ENCODE peak calls at places on chromosomes 4 and X, in four cellular contexts. A, R, D and Z are unnamed samples.

GRCh38 chr4:57320217-57320616 is 210.0 kb upstream of the IGFBP7 start:
- DNase-seq in A (no peak), R (no peak), D (no peak), Z (no peak)

GRCh38 chr4:97215426-97215825 is 927.9 kb downstream of the STPG2 start:
- DNase-seq in A (no peak), R (no peak), D (no peak), Z (no peak)

GRCh38 chrX:11064851-11065600 is 46.1 kb upstream of the HCCS start:
- DNase-seq in A (peak; percentile 66), R (no peak), D (peak; percentile 34), Z (peak; percentile 12)

GRCh38 chr4:184165291-184165690 is 52.4 kb downstream of the ENPP6 start:
- DNase-seq in A (peak; percentile 6), R (no peak), D (peak; percentile 23), Z (no peak)

GRCh38 chrX:8868070-8868795 is 67.0 kb upstream of the FAM9A start:
- DNase-seq in A (peak; percentile 63), R (no peak), D (no peak), Z (peak; percentile 91)

GRCh38 chr4:110085131-110085530 is 113.3 kb downstream of the ELOVL6 start:
- DNase-seq in A (peak; percentile 12), R (no peak), D (no peak), Z (no peak)

GRCh38 chr4:36677122-36677521 is 395.7 kb downstream of the DTHD1 start:
- DNase-seq in A (no peak), R (no peak), D (no peak), Z (no peak)

GRCh38 chrX:155747520-155747919 is 133.6 kb upstream of the VAMP7 start:
- DNase-seq in A (peak; percentile 2), R (no peak), D (no peak), Z (no peak)

GRCh38 chrX:133924548-133924947 is 60.8 kb downstream of the GPC3 start:
- DNase-seq in A (no peak), R (no peak), D (no peak), Z (no peak)